ENCODE peak calls at places on chromosomes 12 and 14, in ten cellular contexts. J is suprapubic skin, S is A549, D is H1, P is HepG2, A is tibial nerve, H is stomach, R is transverse colon, C is ovary, V is upper lobe of left lung. M is an unnamed sample.

GRCh38 chr12:127052491-127053232 is 1214.3 kb upstream of the TMEM132C start:
- DNase-seq in V (no peak), A (no peak), H (no peak), S (peak; percentile 33), P (no peak), R (no peak), D (no peak), C (no peak), J (no peak), M (no peak)

GRCh38 chr14:100490252-100490651 is 97.0 kb downstream of the BEGAIN start:
- DNase-seq in J (no peak), A (no peak), R (no peak), C (no peak), V (no peak), P (no peak), H (no peak), D (no peak), S (no peak), M (no peak)

GRCh38 chr12:108679282-108679681 is 45.6 kb upstream of the SELPLG start:
- DNase-seq in H (no peak), J (no peak), R (no peak), D (no peak), V (no peak), C (no peak), S (no peak), A (no peak), P (no peak), M (no peak)

GRCh38 chr14:104885973-104886689 is 21.1 kb downstream of the CEP170B start:
- DNase-seq in D (no peak), H (no peak), J (no peak), V (peak; percentile 83), R (peak; percentile 7), S (no peak), P (no peak), A (no peak), C (peak; percentile 15), M (no peak)

GRCh38 chr12:81128930-81129554 is 51.2 kb downstream of the ACSS3 start:
- DNase-seq in A (no peak), H (no peak), P (peak; percentile 72), C (peak; percentile 25), J (no peak), S (peak; percentile 61), R (no peak), D (no peak), V (no peak), M (no peak)

GRCh38 chr12:5889381-5890047 is 55.5 kb downstream of the ANO2 start:
- DNase-seq in V (no peak), A (no peak), H (no peak), C (no peak), R (no peak), J (no peak), S (peak; percentile 70), P (peak; percentile 26), D (no peak), M (no peak)

GRCh38 chr14:96852823-96853422 is 55.7 kb downstream of the VRK1 start:
- DNase-seq in S (peak; percentile 56), D (no peak), R (no peak), C (no peak), H (no peak), P (peak; percentile 18), A (peak; percentile 5), V (no peak), J (no peak), M (no peak)

GRCh38 chr12:49340971-49341776 is 4.2 kb upstream of the C1QL4 start:
- DNase-seq in R (no peak), D (no peak), H (peak; percentile 24), S (no peak), J (no peak), V (no peak), A (no peak), C (no peak), P (no peak), M (no peak)

GRCh38 chr14:68968051-68968450 is 11.1 kb downstream of the ACTN1 start:
- DNase-seq in V (no peak), J (no peak), A (no peak), P (no peak), H (no peak), D (no peak), S (no peak), R (no peak), C (no peak), M (peak; percentile 57)

GRCh38 chr14:99252940-99253868 is 18.8 kb downstream of the BCL11B start:
- DNase-seq in A (no peak), H (no peak), V (no peak), J (no peak), C (no peak), P (no peak), S (no peak), D (no peak), R (no peak), M (no peak)

GRCh38 chr12:97630875-97631274 is 168.3 kb downstream of the RMST start:
- DNase-seq in A (no peak), P (no peak), V (no peak), S (no peak), J (no peak), D (no peak), C (no peak), R (no peak), H (no peak), M (no peak)

GRCh38 chr14:74652541-74652940 is 40.5 kb upstream of the LTBP2 start:
- DNase-seq in A (peak; percentile 23), C (peak; percentile 43), H (no peak), P (no peak), R (no peak), S (no peak), V (no peak), J (no peak), D (no peak), M (no peak)

GRCh38 chr14:63605041-63605532 is 36.6 kb downstream of the WDR89 start:
- DNase-seq in J (no peak), V (no peak), C (no peak), H (no peak), A (no peak), R (peak; percentile 62), D (no peak), P (no peak), S (no peak), M (no peak)
- TF ChIP-seq EP300 in J (no peak), V (no peak), C (no peak), H (no peak), A (no peak), R (no peak), D (no peak), P (no peak), S (no peak), M (no peak)

GRCh38 chr12:102005256-102005655 is 56.5 kb downstream of the WASHC3 start:
- DNase-seq in J (no peak), R (no peak), H (no peak), C (no peak), P (no peak), S (no peak), V (no peak), A (no peak), D (no peak), M (no peak)

GRCh38 chr12:102009796-102010195 is 52.0 kb downstream of the WASHC3 start:
- DNase-seq in S (no peak), H (no peak), A (no peak), C (no peak), D (no peak), J (no peak), R (no peak), P (no peak), V (no peak), M (no peak)

GRCh38 chr12:102008615-102009126 is 53.1 kb downstream of the WASHC3 start:
- DNase-seq in V (no peak), S (no peak), H (no peak), R (no peak), D (no peak), C (no peak), P (no peak), A (no peak), J (no peak), M (no peak)

DNA sequence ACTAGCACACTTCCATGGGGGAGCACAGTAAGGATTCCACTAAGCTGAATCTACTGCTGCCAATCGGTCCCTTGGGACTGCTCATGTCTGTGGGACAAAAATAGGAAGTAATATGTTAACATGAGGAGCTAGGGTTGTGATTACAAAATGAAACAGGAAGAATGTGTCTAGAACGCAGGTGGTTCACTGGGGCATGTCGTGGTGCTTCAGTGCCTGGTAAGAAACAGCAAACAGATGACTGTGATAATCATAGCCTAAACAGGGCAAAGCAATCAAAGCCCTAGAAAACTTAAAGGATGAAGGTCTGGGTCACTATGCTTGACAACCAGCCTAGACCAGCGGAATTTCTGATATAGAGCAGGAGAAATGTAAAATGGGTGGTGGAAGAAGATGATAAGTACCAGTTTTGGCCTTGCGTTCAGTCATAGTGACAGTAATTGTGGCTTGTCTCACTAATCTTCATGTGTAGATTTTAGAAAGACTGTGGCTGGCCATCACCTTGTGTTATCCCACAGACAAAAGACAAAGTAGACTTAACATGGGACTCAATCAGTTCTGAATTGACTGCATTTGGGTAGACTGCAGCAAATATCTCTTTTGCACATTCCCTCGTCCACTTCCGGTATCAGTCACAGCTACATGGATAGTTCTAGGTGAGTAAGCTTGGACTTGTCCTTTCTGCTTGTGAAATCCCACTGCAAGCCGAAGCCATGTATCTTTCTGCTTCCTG is 51.4 kb downstream of the WASHC3 start:
- DNase-seq in D (no peak), P (no peak), R (peak; percentile 16), A (no peak), V (no peak), S (no peak), C (no peak), J (no peak), H (no peak), M (no peak)
- TF ChIP-seq POLR2A in D (no peak), P (no peak), R (no peak), A (no peak), V (no peak), S (no peak), C (no peak), J (no peak), H (no peak), M (no peak)

GRCh38 chr12:6925543-6926279 is 2.0 kb upstream of the ATN1 start:
- DNase-seq in H (peak; percentile 77), P (no peak), R (peak; percentile 76), C (peak; percentile 85), J (no peak), V (no peak), S (peak; percentile 91), D (no peak), A (peak; percentile 72), M (peak; percentile 95)
- H3K4me3 ChIP-seq in H (peak overlapping the region; percentile 64), P (no peak overlapping the region), R (peak overlapping the region; percentile 3), C (peak overlapping the region; percentile 74), J (peak overlapping the region; percentile 91), V (peak overlapping the region; percentile 96), S (peak overlapping the region; percentile 31), D (peak overlapping the region; percentile 79), A (peak overlapping the region; percentile 82), M (peak overlapping the region; percentile 99)

GRCh38 chr14:87632796-87633195 is 360.2 kb downstream of the GALC start:
- DNase-seq in S (no peak), P (no peak), A (no peak), R (no peak), H (no peak), D (no peak), J (no peak), V (no peak), C (no peak), M (no peak)

GRCh38 chr14:87630808-87631207 is 362.2 kb downstream of the GALC start:
- DNase-seq in P (no peak), S (no peak), A (no peak), C (no peak), H (no peak), V (no peak), J (no peak), D (no peak), R (no peak), M (no peak)

GRCh38 chr14:87629788-87630187 is 363.2 kb downstream of the GALC start:
- DNase-seq in S (no peak), V (no peak), J (no peak), C (no peak), H (no peak), R (no peak), P (no peak), A (no peak), D (no peak), M (no peak)

GRCh38 chr14:87628129-87628528 is 364.9 kb downstream of the GALC start:
- DNase-seq in P (peak; percentile 1), D (no peak), H (no peak), V (no peak), S (no peak), A (peak; percentile 52), J (no peak), R (no peak), C (peak; percentile 34), M (no peak)
- TF ChIP-seq EP300 in P (no peak), D (no peak), H (no peak), V (no peak), S (no peak), A (peak; percentile 65), J (no peak), R (no peak), C (no peak), M (no peak)

M was measured in sigmoid colon.